ENCODE peak calls at places on chromosomes 11 and 22, in four cellular contexts. G is ovary, Z is mucosa of descending colon, C is spleen. A is an unnamed sample.

GRCh38 chr11:457071-457760 is 7.1 kb downstream of the PTDSS2 start:
- DNase-seq in Z (peak; percentile 52), G (no peak), C (peak; percentile 71), A (no peak)

GRCh38 chr11:56910046-56910753 is 78.5 kb upstream of the OR5AK2 start:
- DNase-seq in C (no peak), Z (no peak), G (no peak), A (no peak)

GRCh38 chr22:44571566-44572413 is 73.8 kb upstream of the RTL6 start:
- DNase-seq in G (peak; percentile 9), Z (peak; percentile 29), C (no peak), A (no peak)

GRCh38 chr11:128026596-128026995 is 560.8 kb downstream of the ETS1 start:
- DNase-seq in G (no peak), C (no peak), Z (no peak), A (no peak)

GRCh38 chr22:30414525-30415047 is 11.0 kb upstream of the MTFP1 start:
- DNase-seq in G (no peak), Z (no peak), C (no peak), A (no peak)

GRCh38 chr11:118028626-118029025 is 42.4 kb downstream of the IL10RA start:
- DNase-seq in Z (no peak), G (no peak), C (no peak), A (no peak)

GRCh38 chr11:19552684-19553083 is 160.0 kb upstream of the NAV2 start:
- DNase-seq in Z (no peak), C (no peak), G (no peak), A (no peak)

GRCh38 chr22:20206709-20207215 is 55.9 kb upstream of the CCDC188 start:
- DNase-seq in G (no peak), Z (peak; percentile 67), C (no peak), A (peak; percentile 70)

GRCh38 chr11:70367071-70367470 is 31.3 kb upstream of the CTTN start:
- DNase-seq in G (no peak), Z (no peak), C (no peak), A (no peak)

GRCh38 chr22:27300661-27301285 is 500.8 kb downstream of the MN1 start:
- DNase-seq in Z (no peak), C (no peak), G (no peak), A (no peak)

GRCh38 chr11:93212094-93212493 is 14.3 kb upstream of the SLC36A4 start:
- DNase-seq in C (no peak), G (no peak), Z (no peak), A (no peak)

GRCh38 chr11:69925366-69926196 is 106.4 kb upstream of the FGF3 start:
- DNase-seq in Z (peak; percentile 20), C (peak; percentile 52), G (no peak), A (peak; percentile 28)

GRCh38 chr11:15198284-15198683 is 83.6 kb downstream of the INSC start:
- DNase-seq in C (no peak), G (no peak), Z (no peak), A (no peak)

GRCh38 chr11:16291729-16292128 is 64.6 kb downstream of the SOX6 start:
- DNase-seq in Z (no peak), G (no peak), C (no peak), A (no peak)

DNA sequence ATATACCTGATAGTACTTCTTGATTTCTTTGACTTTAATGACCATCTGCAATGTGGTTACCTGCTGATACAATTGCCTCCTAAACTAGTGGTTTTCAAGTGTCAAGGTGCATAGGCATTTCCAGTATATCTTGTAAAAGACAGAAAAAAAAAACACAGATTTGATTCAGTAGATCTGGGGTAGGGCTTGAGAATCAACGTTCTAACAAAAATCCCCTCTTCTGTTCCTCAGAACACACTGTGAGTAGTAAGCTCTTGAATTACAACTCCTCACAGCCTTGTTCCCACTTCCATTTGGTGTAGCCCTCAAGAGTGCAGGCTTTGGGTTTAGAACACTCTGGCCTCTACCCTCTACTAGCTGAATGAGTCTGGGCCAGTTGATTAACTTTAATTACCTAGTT is 78.0 kb upstream of the CTSC start:
- DNase-seq in G (no peak), C (no peak), Z (no peak), A (no peak)
- H3K4me3 ChIP-seq in G (no peak overlapping the region), C (no peak overlapping the region), Z (no peak overlapping the region), A (no peak overlapping the region)

DNA sequence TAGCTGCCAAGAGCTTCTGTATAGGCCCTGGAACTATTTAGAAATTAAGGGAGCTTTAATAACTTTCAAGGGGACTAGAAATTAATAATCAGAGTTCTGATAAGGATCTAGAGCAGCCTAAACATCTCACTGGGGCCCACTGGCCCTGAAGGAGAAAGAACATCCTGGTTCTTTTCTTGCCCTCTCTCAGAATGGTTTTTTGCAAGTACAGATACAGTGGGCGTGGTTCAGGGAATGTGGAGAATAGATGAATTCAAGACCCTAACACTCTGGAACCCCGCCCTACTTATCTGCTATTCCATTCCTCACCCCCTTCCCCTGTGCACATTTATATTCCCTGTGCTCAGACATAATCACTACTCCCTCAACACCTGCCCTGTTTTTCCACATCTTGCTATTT is 90.2 kb downstream of the PARVA start:
- DNase-seq in Z (no peak), C (no peak), G (no peak), A (no peak)
- H3K4me1 ChIP-seq in Z (no peaks in the 10 kb centered on the region), C (peaks cover 3% of the 10 kb centered on the region), G (peaks cover 18% of the 10 kb centered on the region), A (peaks cover 16% of the 10 kb centered on the region)

GRCh38 chr11:12806113-12806512 is 131.9 kb downstream of the TEAD1 start:
- DNase-seq in G (no peak), C (no peak), Z (no peak), A (no peak)

GRCh38 chr11:12808519-12808918 is 134.3 kb downstream of the TEAD1 start:
- DNase-seq in C (no peak), G (no peak), Z (no peak), A (no peak)

GRCh38 chr11:12810497-12810896 is 136.3 kb downstream of the TEAD1 start:
- DNase-seq in Z (no peak), G (peak; percentile 44), C (no peak), A (no peak)

GRCh38 chr11:12811861-12812260 is 137.6 kb downstream of the TEAD1 start:
- DNase-seq in G (no peak), Z (no peak), C (no peak), A (no peak)

DNA sequence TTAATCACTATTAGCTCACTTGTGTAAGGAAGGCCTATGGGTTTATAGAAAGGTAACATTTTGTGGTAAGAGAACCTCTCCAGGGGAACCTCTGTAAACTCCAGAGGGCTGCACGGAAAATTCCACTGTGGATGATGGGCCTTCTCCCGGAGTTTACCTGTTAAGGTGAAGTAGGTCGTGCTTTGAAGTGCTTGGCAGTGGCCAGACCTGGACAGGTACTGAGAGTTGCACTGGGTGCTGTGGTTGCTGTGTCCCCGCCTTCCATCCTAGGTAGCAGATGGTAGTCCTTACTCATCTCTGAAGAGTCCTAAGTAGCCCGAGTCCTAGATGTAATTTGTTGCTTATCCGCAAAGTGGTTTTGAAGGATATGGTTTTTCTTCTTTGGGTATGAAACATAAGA is 133.4 kb downstream of the TEAD1 start:
- DNase-seq in G (no peak), Z (no peak), C (no peak), A (no peak)
- H3K4me3 ChIP-seq in G (no peak overlapping the region), Z (no peak overlapping the region), C (no peak overlapping the region), A (no peak overlapping the region)

DNA sequence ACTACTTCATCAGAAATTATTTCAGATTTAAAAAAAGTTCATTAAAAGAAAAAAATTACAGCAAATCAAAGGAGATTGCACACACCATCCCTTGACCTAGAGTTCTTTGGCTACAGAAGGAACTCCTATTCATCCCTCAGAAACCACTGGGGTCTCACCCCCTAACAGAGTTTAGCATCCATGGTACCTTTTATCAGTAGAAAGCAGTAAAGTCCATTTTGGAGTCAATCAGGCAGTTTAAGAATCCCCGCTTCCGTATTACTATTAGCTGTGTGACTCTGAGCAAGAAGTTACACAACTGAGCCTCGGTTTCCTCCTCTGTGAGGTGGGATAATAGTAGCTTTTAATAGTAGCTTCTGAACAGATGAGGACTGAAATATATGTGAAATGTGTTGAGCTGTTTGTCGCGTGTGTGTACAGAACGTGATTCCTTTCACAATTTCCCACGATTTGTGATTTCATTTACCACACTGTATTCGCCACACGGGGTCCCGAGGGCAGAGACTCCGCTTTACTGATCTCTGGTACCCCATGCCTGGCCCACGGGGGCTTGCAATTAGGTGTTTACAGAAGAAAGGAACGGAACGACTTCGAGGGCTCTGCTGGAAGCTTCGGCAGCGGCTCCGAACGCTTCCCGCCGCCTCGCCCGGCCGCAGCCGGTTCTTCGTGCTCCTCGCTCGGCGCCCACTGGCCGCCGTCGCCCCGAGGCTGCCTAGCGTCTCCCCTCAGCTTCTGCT is 72.5 kb upstream of the ZBED5 start:
- DNase-seq in Z (no peak), C (no peak), G (no peak), A (no peak)
- H3K4me1 ChIP-seq in Z (peaks cover 24% of the 10 kb centered on the region), C (peaks cover 50% of the 10 kb centered on the region), G (peaks cover 6% of the 10 kb centered on the region), A (peaks cover 45% of the 10 kb centered on the region)

GRCh38 chr22:36252754-36253522 is at the start of gene APOL1:
- DNase-seq in C (peak; percentile 84), Z (no peak), G (peak; percentile 60), A (no peak)
- H3K4me3 ChIP-seq in C (peak within 1 kb of the TSS; percentile 77), Z (no peak within 1 kb of the TSS), G (peak within 1 kb of the TSS; percentile 52), A (peak within 1 kb of the TSS; percentile 64)

GRCh38 chr11:102453286-102453797 is 777 bp upstream of the TMEM123 start:
- DNase-seq in Z (no peak), C (no peak), G (no peak), A (no peak)

GRCh38 chr11:102456381-102456780 is 3.8 kb upstream of the TMEM123 start:
- DNase-seq in Z (no peak), C (no peak), G (no peak), A (no peak)

GRCh38 chr11:102452461-102453285 is at the start of gene TMEM123:
- DNase-seq in C (peak; percentile 97), Z (peak; percentile 91), G (peak; percentile 89), A (peak; percentile 87)

GRCh38 chr11:102451693-102452460 is 688 bp downstream of the TMEM123 start:
- DNase-seq in Z (peak; percentile 92), G (peak; percentile 67), C (peak; percentile 95), A (peak; percentile 80)

DNA sequence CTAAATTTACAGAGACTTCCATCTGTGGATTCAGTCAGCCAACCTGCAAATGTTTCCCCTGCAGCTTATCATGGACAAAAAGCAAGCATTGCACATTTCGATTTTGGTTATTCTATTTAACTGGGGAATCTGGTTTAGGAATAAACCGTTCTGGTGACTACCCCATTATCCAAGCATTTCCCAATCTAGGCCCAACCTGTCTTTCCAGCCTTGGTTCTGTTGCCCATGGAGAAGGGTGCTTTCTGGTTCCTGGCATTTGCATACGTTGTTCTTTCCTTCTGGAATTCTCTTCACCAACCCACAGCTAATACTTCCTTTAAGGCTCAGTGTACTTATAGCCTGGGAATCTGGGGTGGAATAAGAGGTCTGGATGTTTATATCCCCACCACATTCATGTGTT is 1.4 kb upstream of the TMEM123 start:
- DNase-seq in Z (no peak), C (no peak), G (no peak), A (no peak)
- H3K4me1 ChIP-seq in Z (peaks cover 13% of the 10 kb centered on the region), C (peaks cover 71% of the 10 kb centered on the region), G (peaks cover 8% of the 10 kb centered on the region), A (peaks cover 65% of the 10 kb centered on the region)

GRCh38 chr11:72308226-72309073 is 64.5 kb upstream of the PHOX2A start:
- DNase-seq in G (no peak), C (no peak), Z (no peak), A (no peak)
- H3K4me3 ChIP-seq in G (no peak overlapping the region), C (no peak overlapping the region), Z (no peak overlapping the region), A (no peak overlapping the region)

GRCh38 chr22:22935546-22936157 is 48.0 kb downstream of the IGLL5 start:
- DNase-seq in Z (peak; percentile 80), C (peak; percentile 92), G (no peak), A (peak; percentile 38)
- H3K4me1 ChIP-seq in Z (no peaks in the 10 kb centered on the region), C (peaks cover 60% of the 10 kb centered on the region), G (no peaks in the 10 kb centered on the region), A (no peaks in the 10 kb centered on the region)

A was measured in lower lobe of right lung.